ENCODE peak calls at places on chromosomes 7 and 10, in seven cellular contexts. T is ureter; S is cardiac muscle cell; W is non-pigmented ciliary epithelial cell; U is stimulated activated effector memory CD8-positive, alpha-beta T cell treated with anti-CD3 and anti-CD28 coated beads, Interleukin-12 subunit alpha, Interleukin-12 subunit beta, amount 100 ng/mL, for 72 hours; N is choroid plexus epithelial cell; V is T follicular helper cell. B is an unnamed sample.

GRCh38 chr10:11082551-11082950 is 64.9 kb downstream of the CELF2 start:
- DNase-seq in N (peak; percentile 1), U (no peak), T (no peak), S (no peak), W (no peak), V (no peak), B (no peak)

GRCh38 chr7:151175793-151176311 is 8.4 kb upstream of the GBX1 start:
- DNase-seq in T (no peak), W (no peak), S (no peak), V (no peak), U (no peak), N (no peak), B (peak; percentile 77)

GRCh38 chr10:73095479-73096021 is 1.1 kb downstream of the P4HA1 start:
- DNase-seq in W (no peak), S (peak; percentile 91), V (no peak), U (peak; percentile 70), N (peak; percentile 91), T (peak; percentile 66), B (peak; percentile 87)

GRCh38 chr7:118855290-118855689 is 630.8 kb downstream of the ANKRD7 start:
- DNase-seq in V (no peak), T (no peak), W (no peak), N (no peak), U (no peak), S (no peak), B (no peak)

GRCh38 chr7:129126314-129126713 is 18.2 kb upstream of the TSPAN33 start:
- DNase-seq in S (no peak), U (no peak), T (no peak), V (no peak), N (no peak), W (no peak), B (no peak)

GRCh38 chr10:124612611-124613498 is 131.3 kb downstream of the FAM53B start:
- DNase-seq in T (no peak), V (no peak), W (no peak), S (peak; percentile 56), N (peak; percentile 43), U (peak; percentile 70), B (no peak)

GRCh38 chr10:88702848-88703597 is 3.0 kb upstream of the LIPK start:
- DNase-seq in U (no peak), S (peak; percentile 13), V (no peak), W (peak; percentile 60), N (peak; percentile 44), T (no peak), B (no peak)

GRCh38 chr10:32131388-32131787 is 75.2 kb upstream of the KIF5B start:
- DNase-seq in W (no peak), N (no peak), T (no peak), U (no peak), V (no peak), S (no peak), B (no peak)

GRCh38 chr10:100655760-100656421 is 89.5 kb upstream of the PAX2 start:
- DNase-seq in V (no peak), T (no peak), U (no peak), S (no peak), W (no peak), N (no peak), B (no peak)

GRCh38 chr10:33602278-33602677 is 267.8 kb upstream of the NRP1 start:
- DNase-seq in U (no peak), W (no peak), S (no peak), N (no peak), T (no peak), V (no peak), B (no peak)

GRCh38 chr10:114538544-114538906 is 119.5 kb downstream of the ABLIM1 start:
- DNase-seq in N (no peak), T (peak; percentile 79), W (no peak), U (peak; percentile 55), S (no peak), V (peak; percentile 42), B (no peak)

GRCh38 chr10:62087341-62087740 is 181.3 kb downstream of the RTKN2 start:
- DNase-seq in T (no peak), W (no peak), U (no peak), V (no peak), N (no peak), S (no peak), B (no peak)

GRCh38 chr10:50600286-50600685 is 23.5 kb downstream of the SGMS1 start:
- DNase-seq in S (no peak), V (no peak), T (no peak), W (no peak), N (no peak), U (no peak), B (no peak)

GRCh38 chr7:37510043-37510634 is 61.5 kb upstream of the ELMO1 start:
- DNase-seq in W (no peak), T (no peak), S (peak; percentile 40), N (peak; percentile 13), V (no peak), U (no peak), B (no peak)

GRCh38 chr7:6154542-6155404 is 117.7 kb downstream of the CYTH3 start:
- DNase-seq in T (no peak), V (no peak), S (no peak), U (no peak), W (no peak), N (no peak), B (no peak)

B was measured in osteocyte.